ENCODE peak calls at places on chromosomes 1 and 21, in five cellular contexts. H is NT2/D1, V is fibroblast of lung, K is mammary epithelial cell, M is PC-3. R is an unnamed sample. For H3K27me3, the result is how much of the 10 kb centered on the place peaks cover.

GRCh38 chr1:43172532-43172972 is 422 bp downstream of the CFAP57 start:
- DNase-seq in K (peak), M (peak), V (peak), H (peak), R (peak)

GRCh38 chr1:13764533-13764932 is 64.5 kb downstream of the PRDM2 start:
- DNase-seq in K (no peak), M (no peak), H (no peak), V (peak), R (no peak)

GRCh38 chr1:21254335-21254951 is 35.8 kb downstream of the ECE1 start:
- DNase-seq in M (no peak), K (no peak), V (no peak), H (no peak), R (no peak)

GRCh38 chr1:218592688-218593087 is 247.6 kb downstream of the TGFB2 start:
- DNase-seq in H (no peak), M (peak), V (peak), K (peak), R (no peak)

GRCh38 chr21:23936224-23936623 is 1671.1 kb downstream of the MRPL39 start:
- DNase-seq in V (peak), M (peak), H (peak), K (no peak), R (no peak)

GRCh38 chr1:152969036-152969435 is 1.4 kb upstream of the SPRR4 start:
- DNase-seq in V (no peak), K (no peak), H (no peak), M (no peak), R (no peak)

GRCh38 chr1:225921734-225922709 is 2.0 kb downstream of the PYCR2 start:
- DNase-seq in M (peak), V (peak), K (peak), H (no peak), R (no peak)

GRCh38 chr1:194975913-194976312 is 1632.3 kb downstream of the KCNT2 start:
- DNase-seq in V (peak), H (no peak), K (peak), M (peak), R (no peak)

GRCh38 chr1:163170331-163170730 is 32.4 kb downstream of the RGS5 start:
- DNase-seq in V (peak), M (no peak), H (no peak), K (no peak), R (no peak)

GRCh38 chr21:43318841-43319781 is 107.8 kb downstream of the SIK1 start:
- DNase-seq in H (no peak), K (peak), V (peak), M (peak), R (no peak)

GRCh38 chr1:242454262-242455051 is 70.0 kb downstream of the PLD5 start:
- DNase-seq in K (peak), V (peak), M (peak), H (peak), R (no peak)

GRCh38 chr1:7940745-7941436 is at the start of gene TNFRSF9:
- DNase-seq in H (no peak), M (peak), K (peak), V (peak), R (no peak)

GRCh38 chr1:147077936-147078605 is 94.2 kb downstream of the PRKAB2 start:
- DNase-seq in M (no peak), K (no peak), V (no peak), H (no peak), R (no peak)

GRCh38 chr1:203402609-203403337 is 51.9 kb upstream of the FMOD start:
- DNase-seq in V (peak), H (no peak), M (no peak), K (peak), R (no peak)

GRCh38 chr1:160576430-160576829 is 2.9 kb downstream of the CD84 start:
- DNase-seq in H (no peak), V (no peak), K (no peak), M (no peak), R (no peak)

GRCh38 chr1:42723511-42723910 is 16.5 kb downstream of the CLDN19 start:
- DNase-seq in H (no peak), M (no peak), V (no peak), K (peak), R (no peak)

GRCh38 chr1:63663873-63664272 is 70.7 kb downstream of the PGM1 start:
- DNase-seq in M (peak), V (peak), K (peak), H (no peak), R (no peak)

GRCh38 chr1:47507921-47508894 is 70.4 kb downstream of the FOXD2 start:
- DNase-seq in K (no peak), M (peak), V (no peak), H (no peak), R (peak)

GRCh38 chr1:201142011-201142853 is 12.0 kb downstream of the TMEM9 start:
- DNase-seq in H (no peak), M (no peak), K (no peak), V (no peak), R (no peak)

GRCh38 chr21:37484535-37485474 is 118.2 kb downstream of the DYRK1A start:
- DNase-seq in V (no peak), H (no peak), K (peak), M (no peak), R (no peak)

GRCh38 chr1:100924212-100924611 is 28.3 kb downstream of the SLC30A7 start:
- DNase-seq in H (no peak), K (no peak), M (peak), V (peak), R (no peak)

GRCh38 chr1:225253784-225254183 is 174.1 kb downstream of the LBR start:
- DNase-seq in M (peak), V (peak), H (no peak), K (peak), R (no peak)

GRCh38 chr1:177246710-177247588 is 76.2 kb downstream of the BRINP2 start:
- DNase-seq in M (peak), H (no peak), V (peak), K (peak), R (no peak)

GRCh38 chr1:247113733-247114271 is 9.6 kb upstream of the ZNF669 start:
- DNase-seq in K (no peak), M (no peak), V (no peak), H (no peak), R (no peak)

GRCh38 chr1:232598133-232598532 is 31.8 kb downstream of the SIPA1L2 start:
- DNase-seq in H (no peak), K (no peak), M (no peak), V (no peak), R (no peak)

GRCh38 chr1:2414297-2414958 is 2.1 kb upstream of the PEX10 start:
- DNase-seq in K (no peak), V (peak), M (peak), H (peak), R (no peak)

GRCh38 chr1:6999826-7000225 is 214.6 kb downstream of the CAMTA1 start:
- DNase-seq in V (no peak), M (no peak), K (no peak), H (no peak), R (no peak)

GRCh38 chr1:117585086-117585485 is 20.8 kb upstream of the TENT5C start:
- DNase-seq in M (no peak), H (no peak), V (no peak), K (no peak), R (no peak)

GRCh38 chr1:217718873-217719272 is 87.7 kb downstream of the SPATA17 start:
- DNase-seq in M (peak), K (peak), H (no peak), V (peak), R (no peak)

GRCh38 chr1:28775121-28775942 is 36.6 kb upstream of the OPRD1 start:
- DNase-seq in M (no peak), K (peak), V (peak), H (no peak), R (no peak)

GRCh38 chr1:60345621-60346020 is 272.1 kb upstream of the C1orf87 start:
- DNase-seq in H (no peak), K (no peak), V (peak), M (peak), R (no peak)

GRCh38 chr1:223410036-223410435 is 16.8 kb downstream of the CCDC185 start:
- DNase-seq in H (no peak), K (no peak), M (no peak), V (peak), R (no peak)
- H3K27me3 ChIP-seq in H (under half), K (under half), M (half or more), V (under half), R (under half)

GRCh38 chr1:180230791-180231505 is 884 bp downstream of the LHX4 start:
- DNase-seq in M (peak), V (peak), H (no peak), K (peak), R (no peak)

GRCh38 chr1:180230416-180230790 is 339 bp downstream of the LHX4 start:
- DNase-seq in K (no peak), H (no peak), V (no peak), M (no peak), R (no peak)

GRCh38 chr1:180227843-180228647 is 2.0 kb upstream of the LHX4 start:
- DNase-seq in K (no peak), M (no peak), H (no peak), V (no peak), R (no peak)

GRCh38 chr1:180228648-180229482 is 1.2 kb upstream of the LHX4 start:
- DNase-seq in V (no peak), M (no peak), H (no peak), K (no peak), R (no peak)

GRCh38 chr1:180229483-180230415 is at the start of gene LHX4:
- DNase-seq in M (peak), H (no peak), V (peak), K (peak), R (no peak)
- H3K27me3 ChIP-seq in M (under half), H (half or more), V (half or more), K (under half), R (under half)

GRCh38 chr1:31504001-31504400 is 72.3 kb upstream of the TINAGL1 start:
- DNase-seq in V (no peak), K (no peak), H (no peak), M (no peak), R (no peak)
- H3K27me3 ChIP-seq in V (under half), K (under half), H (under half), M (under half), R (under half)

DNA sequence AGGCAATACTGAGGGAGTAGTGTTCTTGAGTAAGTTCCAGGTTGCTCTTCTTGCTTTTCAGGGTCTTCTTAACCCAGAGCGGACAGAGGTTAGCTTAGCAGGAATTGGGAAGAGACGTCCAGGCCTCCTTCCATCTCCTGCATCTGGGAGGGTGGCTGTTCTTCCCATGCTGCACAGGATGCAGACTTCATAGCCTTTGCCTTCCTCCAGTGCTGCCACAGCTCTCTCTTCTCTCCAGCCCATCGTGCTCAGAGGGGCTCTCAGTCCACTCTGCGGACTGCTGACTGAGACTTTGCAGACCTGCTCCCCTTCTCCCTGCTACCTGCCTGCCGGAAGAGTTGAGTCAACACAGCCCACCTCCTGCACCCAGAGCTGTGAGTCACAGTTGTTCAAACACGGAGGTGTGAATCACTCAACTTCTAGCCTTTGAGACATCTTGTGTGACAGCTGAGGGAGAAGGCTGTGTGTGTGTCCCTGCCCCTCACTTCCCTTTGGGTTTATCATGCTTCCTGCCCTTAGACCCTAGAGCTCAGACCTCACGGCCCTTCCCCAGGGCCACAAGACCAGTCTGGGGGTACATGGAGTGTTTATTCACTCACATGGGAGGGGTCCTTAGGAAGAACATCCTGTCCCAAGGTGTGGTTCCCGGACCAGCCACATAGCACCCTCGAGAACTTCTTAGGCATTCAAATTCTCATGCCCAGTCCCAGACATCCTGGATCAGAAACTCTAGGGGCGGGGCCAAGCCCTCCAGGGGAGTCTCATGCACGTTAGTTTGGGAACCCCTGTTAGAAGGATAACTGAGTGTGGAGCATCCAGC is 158.3 kb upstream of the CACNA1E start:
- DNase-seq in K (peak), H (no peak), V (no peak), M (peak), R (no peak)
- H3K27me3 ChIP-seq in K (under half), H (under half), V (under half), M (under half), R (under half)

DNA sequence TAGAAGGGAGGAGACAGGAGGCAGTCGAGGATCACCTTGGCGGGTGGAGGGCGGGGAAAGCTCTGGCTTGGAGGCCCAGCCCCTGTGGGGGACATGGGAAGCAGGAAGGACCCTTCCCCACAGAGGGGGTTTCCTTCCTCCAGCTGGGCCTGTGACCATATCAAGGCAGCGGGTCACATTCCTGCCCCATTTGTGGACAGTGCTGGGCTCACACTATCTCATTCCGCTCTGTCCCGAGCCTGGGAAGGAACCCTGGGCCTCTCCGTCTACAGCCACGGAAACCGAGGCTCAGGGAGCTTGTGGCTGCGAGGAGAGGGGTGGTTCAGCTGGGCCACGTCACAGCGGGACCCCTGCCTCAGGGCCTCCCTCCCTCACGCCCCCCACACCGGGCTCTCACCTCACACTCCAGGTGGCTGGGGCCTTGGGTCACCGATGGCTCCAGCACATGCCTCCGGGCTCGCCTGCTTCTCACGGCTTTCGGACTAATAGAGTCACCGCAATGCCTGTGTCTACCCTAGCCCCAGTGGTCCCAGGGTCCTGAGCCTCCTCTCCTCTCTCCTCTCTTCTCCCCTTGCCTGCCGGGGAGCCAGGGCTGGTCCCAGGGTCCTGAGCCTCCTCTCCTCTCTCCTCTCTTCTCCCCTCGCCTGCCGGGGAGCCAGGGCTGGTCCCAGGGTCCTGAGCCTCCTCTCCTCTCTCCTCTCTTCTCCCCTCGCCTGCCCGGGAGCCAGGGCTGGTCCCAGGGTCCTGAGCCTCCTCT is 56.4 kb downstream of the SLC19A1 start:
- DNase-seq in K (no peak), M (no peak), H (no peak), V (no peak), R (no peak)
- H3K27me3 ChIP-seq in K (under half), M (under half), H (under half), V (under half), R (under half)

R was measured in ascending aorta.